ENCODE peak calls at places on chromosomes 6 and 20, in nine cellular contexts. Y is RWPE1; W is neural progenitor cell; B is uterus; C is CD8-positive, alpha-beta T cell; F is pancreas; D is brain microvascular endothelial cell; P is dorsolateral prefrontal cortex; V is endodermal cell. J is an unnamed sample.

GRCh38 chr6:45577836-45578504 is 200.2 kb upstream of the SUPT3H start:
- DNase-seq in V (no peak), B (no peak), F (no peak), D (no peak), Y (no peak), P (no peak), W (no peak), C (no peak), J (no peak)

GRCh38 chr6:129889580-129889979 is 28.5 kb upstream of the TMEM244 start:
- DNase-seq in D (peak), P (no peak), Y (peak), V (no peak), B (no peak), W (no peak), F (no peak), C (no peak), J (no peak)

GRCh38 chr6:15303162-15303919 is 57.5 kb downstream of the JARID2 start:
- DNase-seq in Y (no peak), B (no peak), W (peak), D (no peak), F (no peak), P (no peak), V (no peak), C (no peak), J (peak)

GRCh38 chr6:105105094-105105493 is 74.7 kb downstream of the POPDC3 start:
- DNase-seq in W (no peak), D (no peak), V (no peak), P (no peak), Y (no peak), B (no peak), C (no peak), F (no peak), J (no peak)

GRCh38 chr6:165806126-165806810 is 143.2 kb upstream of the PDE10A start:
- DNase-seq in W (no peak), Y (no peak), C (no peak), B (no peak), D (no peak), V (no peak), F (no peak), P (no peak), J (no peak)

GRCh38 chr20:61857414-61857775 is 208.3 kb downstream of the TAF4 start:
- DNase-seq in C (no peak), F (no peak), W (no peak), B (no peak), D (no peak), V (no peak), P (no peak), Y (no peak), J (no peak)

GRCh38 chr6:130760006-130760405 is 67.2 kb upstream of the SMLR1 start:
- DNase-seq in V (peak), C (no peak), P (no peak), D (peak), F (no peak), Y (peak), W (peak), B (no peak), J (peak)

GRCh38 chr6:158143700-158144099 is 24.4 kb downstream of the SERAC1 start:
- DNase-seq in V (peak), P (no peak), W (peak), Y (no peak), D (no peak), C (no peak), B (no peak), F (no peak), J (no peak)

GRCh38 chr6:72522735-72523141 is 99.1 kb upstream of the KCNQ5 start:
- DNase-seq in F (peak), C (peak), W (peak), Y (peak), V (peak), B (no peak), D (no peak), P (no peak), J (peak)

GRCh38 chr6:45791181-45791580 is 224.5 kb downstream of the CLIC5 start:
- DNase-seq in C (no peak), Y (no peak), B (no peak), P (no peak), V (no peak), D (peak), F (no peak), W (no peak), J (no peak)

GRCh38 chr6:37306026-37306425 is 47.8 kb upstream of the RNF8 start:
- DNase-seq in Y (peak), V (no peak), F (no peak), P (no peak), C (no peak), B (no peak), W (no peak), D (no peak), J (peak)
- H3K27ac ChIP-seq in Y (peak), V (no peak), F (no peak), P (no peak), C (no peak), B (no peak), W (no peak), D (no peak), J (peak)

GRCh38 chr6:106556368-106556960 is 72.8 kb downstream of the RTN4IP1 start:
- DNase-seq in D (no peak), V (no peak), C (no peak), W (no peak), B (no peak), Y (no peak), P (no peak), F (no peak), J (no peak)
- TF ChIP-seq CTCF in D (peak), V (peak), C (peak), W (peak), B (peak), Y (peak), P (peak), F (no peak), J (no peak)

GRCh38 chr6:16403831-16404230 is 165.4 kb downstream of the GMPR start:
- DNase-seq in F (no peak), W (no peak), C (no peak), Y (peak), V (no peak), B (no peak), D (no peak), P (no peak), J (no peak)

GRCh38 chr6:16404456-16404855 is 166.1 kb downstream of the GMPR start:
- DNase-seq in F (no peak), B (no peak), Y (no peak), V (no peak), C (peak), W (no peak), P (no peak), D (no peak), J (no peak)

GRCh38 chr6:16402501-16402900 is 164.1 kb downstream of the GMPR start:
- DNase-seq in P (no peak), D (no peak), W (no peak), B (peak), C (no peak), V (no peak), Y (no peak), F (no peak), J (no peak)

GRCh38 chr6:16406966-16407365 is 168.6 kb downstream of the GMPR start:
- DNase-seq in V (no peak), Y (no peak), C (no peak), P (no peak), D (no peak), B (no peak), W (no peak), F (no peak), J (no peak)

GRCh38 chr6:16405349-16405865 is 167.0 kb downstream of the GMPR start:
- DNase-seq in V (no peak), B (peak), D (no peak), P (no peak), C (no peak), W (no peak), Y (no peak), F (no peak), J (no peak)
- H3K27ac ChIP-seq in V (no peak), B (peak), D (no peak), P (no peak), C (no peak), W (no peak), Y (no peak), F (no peak), J (no peak)

GRCh38 chr6:125966569-125966968 is 10.0 kb downstream of the HINT3 start:
- DNase-seq in Y (no peak), P (no peak), D (no peak), V (no peak), C (no peak), F (no peak), W (no peak), B (no peak), J (no peak)
- TF ChIP-seq CTCF in Y (no peak), P (no peak), D (no peak), V (no peak), C (no peak), F (no peak), W (no peak), B (no peak), J (no peak)

GRCh38 chr6:31661867-31662723 is 1.5 kb upstream of the C6orf47 start:
- DNase-seq in P (no peak), V (no peak), D (no peak), B (no peak), W (no peak), C (no peak), F (no peak), Y (no peak), J (no peak)
- H3K27ac ChIP-seq in P (no peak), V (no peak), D (no peak), B (no peak), W (no peak), C (no peak), F (no peak), Y (peak), J (no peak)

GRCh38 chr6:26659042-26659359 is 545 bp downstream of the ZNF322 start:
- DNase-seq in V (no peak), D (no peak), P (no peak), C (no peak), W (no peak), F (no peak), Y (peak), B (no peak), J (no peak)

GRCh38 chr6:26657268-26657667 is 2.3 kb downstream of the ZNF322 start:
- DNase-seq in F (no peak), W (no peak), C (no peak), V (no peak), D (no peak), Y (no peak), P (no peak), B (no peak), J (no peak)

DNA sequence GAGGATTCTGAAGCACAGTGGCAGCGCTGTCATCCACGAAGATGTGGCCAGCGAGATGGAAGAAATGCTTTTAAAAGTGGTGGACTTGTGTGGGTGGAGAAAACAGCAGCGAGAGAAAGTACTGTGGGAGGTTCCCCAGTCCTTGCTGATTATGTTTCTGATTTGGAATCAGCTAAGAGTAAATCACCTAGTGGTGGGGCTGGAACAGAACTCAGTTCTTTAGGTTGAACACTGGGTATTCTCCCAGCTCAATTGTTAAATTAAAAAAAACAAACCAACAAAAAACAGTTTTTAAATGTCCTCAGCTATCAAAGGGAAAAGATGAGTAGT is 515 bp upstream of the ZNF322 start:
- DNase-seq in Y (peak), B (no peak), W (no peak), F (no peak), P (no peak), C (peak), D (peak), V (no peak), J (no peak)
- TF ChIP-seq CTCF in Y (no peak), B (no peak), W (peak), F (no peak), P (no peak), C (peak), D (peak), V (peak), J (peak)

GRCh38 chr20:19275630-19276071 is 63.2 kb downstream of the SLC24A3 start:
- DNase-seq in B (peak), P (no peak), Y (no peak), V (no peak), F (peak), C (no peak), D (no peak), W (no peak), J (no peak)
- H3K27ac ChIP-seq in B (peak), P (no peak), Y (no peak), V (no peak), F (no peak), C (no peak), D (no peak), W (no peak), J (no peak)

GRCh38 chr20:45456632-45457031 is 12.9 kb upstream of the WFDC2 start:
- DNase-seq in P (no peak), Y (no peak), W (peak), F (no peak), V (peak), B (no peak), D (no peak), C (no peak), J (peak)
- TF ChIP-seq CTCF in P (no peak), Y (no peak), W (peak), F (no peak), V (peak), B (no peak), D (peak), C (peak), J (peak)